ENCODE peak calls at places on chromosomes 1 and 21, in seven cellular contexts. One of them, this sample, is unnamed. For H3K9me3, the result is how much of the 10 kb centered on the place peaks cover.

GRCh38 chr21:45011911-45012660 is 62.3 kb upstream of the ADARB1 start:
- DNase-seq in cardiac muscle cell: peak
- DNase-seq in A549: peak
- DNase-seq in fibroblast of lung: peak
- DNase-seq in stomach: no peak
- DNase-seq in endothelial cell of umbilical vein: peak
- DNase-seq in body of pancreas: no peak
- DNase-seq in this sample: no peak

GRCh38 chr1:243287128-243287470 is 31.3 kb downstream of the SDCCAG8 start:
- DNase-seq in A549: no peak
- DNase-seq in body of pancreas: no peak
- DNase-seq in fibroblast of lung: peak
- DNase-seq in endothelial cell of umbilical vein: no peak
- DNase-seq in cardiac muscle cell: no peak
- DNase-seq in stomach: no peak
- DNase-seq in this sample: no peak

GRCh38 chr1:31476891-31477846 is 64.2 kb downstream of the SERINC2 start:
- DNase-seq in cardiac muscle cell: no peak
- DNase-seq in body of pancreas: no peak
- DNase-seq in stomach: no peak
- DNase-seq in fibroblast of lung: no peak
- DNase-seq in endothelial cell of umbilical vein: no peak
- DNase-seq in A549: no peak
- DNase-seq in this sample: no peak

GRCh38 chr21:45577806-45578801 is 35.9 kb upstream of the SLC19A1 start:
- DNase-seq in A549: no peak
- DNase-seq in endothelial cell of umbilical vein: no peak
- DNase-seq in fibroblast of lung: no peak
- DNase-seq in stomach: peak
- DNase-seq in body of pancreas: peak
- DNase-seq in cardiac muscle cell: no peak
- DNase-seq in this sample: no peak

GRCh38 chr1:61953076-61953789 is 211.0 kb downstream of the PATJ start:
- DNase-seq in cardiac muscle cell: no peak
- DNase-seq in A549: no peak
- DNase-seq in stomach: no peak
- DNase-seq in body of pancreas: no peak
- DNase-seq in endothelial cell of umbilical vein: no peak
- DNase-seq in fibroblast of lung: no peak
- DNase-seq in this sample: no peak

GRCh38 chr1:171642197-171642596 is 10.3 kb downstream of the MYOC start:
- DNase-seq in stomach: no peak
- DNase-seq in endothelial cell of umbilical vein: no peak
- DNase-seq in fibroblast of lung: no peak
- DNase-seq in cardiac muscle cell: no peak
- DNase-seq in A549: no peak
- DNase-seq in body of pancreas: no peak
- DNase-seq in this sample: no peak

GRCh38 chr1:121519042-121519755 is 334.4 kb downstream of the SRGAP2C start:
- DNase-seq in cardiac muscle cell: peak
- DNase-seq in body of pancreas: peak
- DNase-seq in A549: peak
- DNase-seq in endothelial cell of umbilical vein: peak
- DNase-seq in stomach: peak
- DNase-seq in fibroblast of lung: peak
- DNase-seq in this sample: peak

GRCh38 chr1:12005488-12006166 is 13.7 kb upstream of the MIIP start:
- DNase-seq in A549: no peak
- DNase-seq in endothelial cell of umbilical vein: no peak
- DNase-seq in fibroblast of lung: no peak
- DNase-seq in cardiac muscle cell: no peak
- DNase-seq in stomach: no peak
- DNase-seq in body of pancreas: no peak
- DNase-seq in this sample: no peak

GRCh38 chr1:229887043-229887822 is 179.8 kb upstream of the GALNT2 start:
- DNase-seq in stomach: peak
- DNase-seq in A549: no peak
- DNase-seq in fibroblast of lung: no peak
- DNase-seq in endothelial cell of umbilical vein: no peak
- DNase-seq in cardiac muscle cell: no peak
- DNase-seq in body of pancreas: peak
- DNase-seq in this sample: no peak

GRCh38 chr1:1617516-1617915 is 2.2 kb downstream of the MIB2 start:
- DNase-seq in fibroblast of lung: no peak
- DNase-seq in cardiac muscle cell: no peak
- DNase-seq in stomach: no peak
- DNase-seq in A549: no peak
- DNase-seq in endothelial cell of umbilical vein: no peak
- DNase-seq in body of pancreas: no peak
- DNase-seq in this sample: no peak

GRCh38 chr1:200364831-200365230 is 45.0 kb downstream of the ZNF281 start:
- DNase-seq in stomach: no peak
- DNase-seq in A549: no peak
- DNase-seq in body of pancreas: no peak
- DNase-seq in endothelial cell of umbilical vein: no peak
- DNase-seq in cardiac muscle cell: no peak
- DNase-seq in fibroblast of lung: no peak
- DNase-seq in this sample: no peak

GRCh38 chr1:43586136-43586726 is 55.5 kb downstream of the PTPRF start:
- DNase-seq in fibroblast of lung: no peak
- DNase-seq in stomach: no peak
- DNase-seq in A549: no peak
- DNase-seq in body of pancreas: no peak
- DNase-seq in endothelial cell of umbilical vein: no peak
- DNase-seq in cardiac muscle cell: no peak
- DNase-seq in this sample: no peak

GRCh38 chr1:101105877-101106276 is 80.3 kb upstream of the DPH5 start:
- DNase-seq in cardiac muscle cell: no peak
- DNase-seq in A549: no peak
- DNase-seq in endothelial cell of umbilical vein: no peak
- DNase-seq in stomach: no peak
- DNase-seq in fibroblast of lung: peak
- DNase-seq in body of pancreas: no peak
- DNase-seq in this sample: no peak

GRCh38 chr1:117585086-117585485 is 20.8 kb upstream of the TENT5C start:
- DNase-seq in stomach: no peak
- DNase-seq in endothelial cell of umbilical vein: no peak
- DNase-seq in A549: no peak
- DNase-seq in fibroblast of lung: no peak
- DNase-seq in cardiac muscle cell: no peak
- DNase-seq in body of pancreas: no peak
- DNase-seq in this sample: no peak

GRCh38 chr1:27605796-27606707 is 2.1 kb upstream of the AHDC1 start:
- DNase-seq in cardiac muscle cell: peak
- DNase-seq in stomach: peak
- DNase-seq in endothelial cell of umbilical vein: peak
- DNase-seq in fibroblast of lung: peak
- DNase-seq in A549: peak
- DNase-seq in body of pancreas: peak
- DNase-seq in this sample: peak

GRCh38 chr1:53349968-53350852 is 22.3 kb upstream of the LRP8 start:
- DNase-seq in body of pancreas: no peak
- DNase-seq in stomach: peak
- DNase-seq in endothelial cell of umbilical vein: no peak
- DNase-seq in A549: no peak
- DNase-seq in cardiac muscle cell: no peak
- DNase-seq in fibroblast of lung: no peak
- DNase-seq in this sample: no peak

GRCh38 chr1:220487297-220487820 is 40.6 kb upstream of the MARK1 start:
- DNase-seq in A549: no peak
- DNase-seq in fibroblast of lung: peak
- DNase-seq in stomach: no peak
- DNase-seq in endothelial cell of umbilical vein: peak
- DNase-seq in cardiac muscle cell: no peak
- DNase-seq in body of pancreas: peak
- DNase-seq in this sample: no peak

GRCh38 chr1:110672001-110672752 is 2.6 kb downstream of the KCNA3 start:
- DNase-seq in body of pancreas: peak
- DNase-seq in stomach: no peak
- DNase-seq in A549: no peak
- DNase-seq in fibroblast of lung: peak
- DNase-seq in endothelial cell of umbilical vein: no peak
- DNase-seq in cardiac muscle cell: no peak
- DNase-seq in this sample: peak

GRCh38 chr21:28436286-28436932 is 556.3 kb downstream of the LTN1 start:
- DNase-seq in endothelial cell of umbilical vein: peak
- DNase-seq in stomach: no peak
- DNase-seq in fibroblast of lung: peak
- DNase-seq in body of pancreas: no peak
- DNase-seq in cardiac muscle cell: no peak
- DNase-seq in A549: no peak
- DNase-seq in this sample: no peak

GRCh38 chr21:43767980-43768867 is 7.9 kb downstream of the CSTB start:
- DNase-seq in stomach: peak
- DNase-seq in fibroblast of lung: peak
- DNase-seq in body of pancreas: peak
- DNase-seq in A549: peak
- DNase-seq in endothelial cell of umbilical vein: peak
- DNase-seq in cardiac muscle cell: peak
- DNase-seq in this sample: no peak

GRCh38 chr1:205073511-205073910 is 10.7 kb downstream of the TMEM81 start:
- DNase-seq in body of pancreas: no peak
- DNase-seq in cardiac muscle cell: no peak
- DNase-seq in stomach: no peak
- DNase-seq in A549: no peak
- DNase-seq in endothelial cell of umbilical vein: no peak
- DNase-seq in fibroblast of lung: no peak
- DNase-seq in this sample: no peak

GRCh38 chr1:37814257-37814656 is 6.2 kb upstream of the YRDC start:
- DNase-seq in cardiac muscle cell: no peak
- DNase-seq in body of pancreas: peak
- DNase-seq in stomach: no peak
- DNase-seq in fibroblast of lung: no peak
- DNase-seq in endothelial cell of umbilical vein: no peak
- DNase-seq in A549: no peak
- DNase-seq in this sample: no peak

GRCh38 chr1:181251001-181251712 is 162.7 kb downstream of the IER5 start:
- DNase-seq in body of pancreas: peak
- DNase-seq in stomach: peak
- DNase-seq in fibroblast of lung: peak
- DNase-seq in A549: peak
- DNase-seq in endothelial cell of umbilical vein: peak
- DNase-seq in cardiac muscle cell: no peak
- DNase-seq in this sample: no peak

GRCh38 chr1:32125313-32125712 is 17.5 kb downstream of the KPNA6 start:
- DNase-seq in A549: no peak
- DNase-seq in body of pancreas: no peak
- DNase-seq in cardiac muscle cell: no peak
- DNase-seq in fibroblast of lung: no peak
- DNase-seq in stomach: no peak
- DNase-seq in endothelial cell of umbilical vein: no peak
- DNase-seq in this sample: no peak

GRCh38 chr1:221672965-221673364 is 68.9 kb downstream of the DUSP10 start:
- DNase-seq in stomach: no peak
- DNase-seq in fibroblast of lung: no peak
- DNase-seq in cardiac muscle cell: no peak
- DNase-seq in endothelial cell of umbilical vein: no peak
- DNase-seq in body of pancreas: no peak
- DNase-seq in A549: no peak
- DNase-seq in this sample: no peak

GRCh38 chr1:49251385-49251784 is 474.7 kb upstream of the BEND5 start:
- DNase-seq in stomach: no peak
- DNase-seq in fibroblast of lung: no peak
- DNase-seq in endothelial cell of umbilical vein: no peak
- DNase-seq in A549: no peak
- DNase-seq in body of pancreas: no peak
- DNase-seq in cardiac muscle cell: no peak
- DNase-seq in this sample: no peak
- H3K9me3 ChIP-seq in stomach: under half
- H3K9me3 ChIP-seq in fibroblast of lung: under half
- H3K9me3 ChIP-seq in endothelial cell of umbilical vein: under half
- H3K9me3 ChIP-seq in A549: under half
- H3K9me3 ChIP-seq in body of pancreas: under half
- H3K9me3 ChIP-seq in cardiac muscle cell: under half
- H3K9me3 ChIP-seq in this sample: under half

DNA sequence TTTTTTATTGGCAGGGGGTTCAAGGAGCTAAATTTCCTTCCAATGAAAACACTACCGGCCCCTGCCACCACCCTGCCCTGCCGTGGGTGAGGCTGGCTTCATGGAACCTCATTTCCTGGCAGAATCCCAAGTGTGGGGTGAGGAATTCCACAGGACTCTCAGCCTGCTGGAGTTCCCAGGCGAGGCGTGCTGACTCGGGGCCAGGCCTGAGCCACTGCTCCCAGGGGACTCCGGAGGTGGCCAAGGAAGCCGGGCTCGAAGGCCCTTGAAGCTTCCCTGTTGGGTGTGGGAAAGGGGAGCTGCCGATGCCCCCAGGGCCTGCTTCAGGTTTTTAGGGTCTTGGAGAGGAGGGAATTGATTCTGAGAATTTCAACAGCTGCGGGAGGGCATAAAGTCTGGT is 95.3 kb upstream of the ACTRT2 start:
- DNase-seq in fibroblast of lung: no peak
- DNase-seq in endothelial cell of umbilical vein: no peak
- DNase-seq in body of pancreas: peak
- DNase-seq in stomach: no peak
- DNase-seq in A549: no peak
- DNase-seq in cardiac muscle cell: no peak
- DNase-seq in this sample: no peak
- H3K9me3 ChIP-seq in fibroblast of lung: under half
- H3K9me3 ChIP-seq in endothelial cell of umbilical vein: under half
- H3K9me3 ChIP-seq in body of pancreas: under half
- H3K9me3 ChIP-seq in stomach: under half
- H3K9me3 ChIP-seq in A549: under half
- H3K9me3 ChIP-seq in cardiac muscle cell: under half
- H3K9me3 ChIP-seq in this sample: under half

GRCh38 chr21:30434033-30434631 is 4.1 kb downstream of the KRTAP13-4 start:
- DNase-seq in body of pancreas: peak
- DNase-seq in A549: no peak
- DNase-seq in cardiac muscle cell: peak
- DNase-seq in endothelial cell of umbilical vein: no peak
- DNase-seq in stomach: peak
- DNase-seq in fibroblast of lung: peak
- DNase-seq in this sample: no peak

GRCh38 chr21:30439975-30440374 is at the start of gene KRTAP15-1:
- DNase-seq in endothelial cell of umbilical vein: no peak
- DNase-seq in A549: no peak
- DNase-seq in body of pancreas: no peak
- DNase-seq in fibroblast of lung: no peak
- DNase-seq in cardiac muscle cell: no peak
- DNase-seq in stomach: no peak
- DNase-seq in this sample: no peak

GRCh38 chr21:30436986-30437385 is 3.1 kb upstream of the KRTAP15-1 start:
- DNase-seq in stomach: no peak
- DNase-seq in body of pancreas: no peak
- DNase-seq in cardiac muscle cell: no peak
- DNase-seq in fibroblast of lung: no peak
- DNase-seq in endothelial cell of umbilical vein: no peak
- DNase-seq in A549: no peak
- DNase-seq in this sample: no peak
- H3K9me3 ChIP-seq in stomach: under half
- H3K9me3 ChIP-seq in body of pancreas: under half
- H3K9me3 ChIP-seq in cardiac muscle cell: under half
- H3K9me3 ChIP-seq in fibroblast of lung: under half
- H3K9me3 ChIP-seq in endothelial cell of umbilical vein: under half
- H3K9me3 ChIP-seq in A549: under half
- H3K9me3 ChIP-seq in this sample: under half

GRCh38 chr1:247043406-247043805 is 35.2 kb downstream of the ZNF670 start:
- DNase-seq in A549: no peak
- DNase-seq in body of pancreas: no peak
- DNase-seq in cardiac muscle cell: no peak
- DNase-seq in endothelial cell of umbilical vein: no peak
- DNase-seq in stomach: no peak
- DNase-seq in fibroblast of lung: no peak
- DNase-seq in this sample: no peak
- H3K9me3 ChIP-seq in A549: half or more
- H3K9me3 ChIP-seq in body of pancreas: under half
- H3K9me3 ChIP-seq in cardiac muscle cell: under half
- H3K9me3 ChIP-seq in endothelial cell of umbilical vein: under half
- H3K9me3 ChIP-seq in stomach: half or more
- H3K9me3 ChIP-seq in fibroblast of lung: under half
- H3K9me3 ChIP-seq in this sample: under half

This sample was measured in T-helper 17 cell.